ENCODE peak calls at places on chromosome 1, in ten cellular contexts. Q, H, K, M, V, P, U, J, O and Y are unnamed samples.

GRCh38 chr1:160539896-160540858 is 17.1 kb upstream of the SLAMF6 start:
- DNase-seq in V (no peak), P (no peak), U (no peak), M (no peak), Q (peak), O (no peak), J (no peak), K (peak), H (no peak), Y (no peak)

GRCh38 chr1:94772230-94772641 is 47.9 kb upstream of the SLC44A3 start:
- DNase-seq in U (no peak), O (no peak), V (no peak), J (no peak), P (no peak), K (peak), Q (no peak), M (no peak), H (no peak), Y (no peak)

GRCh38 chr1:91730781-91731732 is 154.9 kb downstream of the TGFBR3 start:
- DNase-seq in U (peak), M (peak), P (peak), J (peak), O (peak), H (peak), Q (no peak), K (peak), V (no peak), Y (no peak)

GRCh38 chr1:206935491-206936067 is 10.7 kb downstream of the PIGR start:
- DNase-seq in U (no peak), V (no peak), P (peak), O (peak), Q (no peak), J (peak), M (no peak), H (no peak), K (peak), Y (peak)

GRCh38 chr1:9731561-9731960 is 80.0 kb downstream of the PIK3CD start:
- DNase-seq in K (no peak), U (no peak), V (no peak), M (no peak), P (no peak), Q (no peak), J (no peak), H (no peak), O (no peak), Y (no peak)

GRCh38 chr1:167631386-167631941 is 1.4 kb downstream of the RCSD1 start:
- DNase-seq in H (no peak), M (no peak), O (no peak), U (no peak), J (no peak), V (no peak), Q (no peak), P (no peak), K (no peak), Y (no peak)

GRCh38 chr1:200211157-200211556 is 183.6 kb downstream of the NR5A2 start:
- DNase-seq in O (peak), U (no peak), M (no peak), V (peak), Q (no peak), P (no peak), K (no peak), J (no peak), H (no peak), Y (no peak)

GRCh38 chr1:34885405-34886247 is 26.1 kb upstream of the SMIM12 start:
- DNase-seq in O (no peak), V (no peak), M (no peak), Q (peak), J (peak), U (peak), H (peak), P (peak), K (peak), Y (peak)

GRCh38 chr1:92995420-92996130 is 34.3 kb upstream of the DIPK1A start:
- DNase-seq in O (no peak), V (no peak), H (no peak), K (peak), J (no peak), P (no peak), U (no peak), Q (peak), M (no peak), Y (no peak)

GRCh38 chr1:175287377-175287776 is 94.8 kb upstream of the KIAA0040 start:
- DNase-seq in V (no peak), K (no peak), U (no peak), J (no peak), O (no peak), P (peak), Q (no peak), H (no peak), M (no peak), Y (no peak)

GRCh38 chr1:17791464-17791863 is 36.3 kb downstream of the ACTL8 start:
- DNase-seq in J (no peak), P (no peak), H (no peak), O (no peak), K (no peak), V (no peak), Q (no peak), M (no peak), U (no peak), Y (no peak)

GRCh38 chr1:56297191-56297590 is 282.2 kb downstream of the PLPP3 start:
- DNase-seq in O (no peak), V (no peak), H (no peak), P (no peak), Q (no peak), J (no peak), U (no peak), K (no peak), M (no peak), Y (no peak)

GRCh38 chr1:207336559-207337467 is 15.3 kb downstream of the CD55 start:
- DNase-seq in M (no peak), P (no peak), H (no peak), K (no peak), U (no peak), J (no peak), Q (no peak), O (peak), V (no peak), Y (no peak)

DNA sequence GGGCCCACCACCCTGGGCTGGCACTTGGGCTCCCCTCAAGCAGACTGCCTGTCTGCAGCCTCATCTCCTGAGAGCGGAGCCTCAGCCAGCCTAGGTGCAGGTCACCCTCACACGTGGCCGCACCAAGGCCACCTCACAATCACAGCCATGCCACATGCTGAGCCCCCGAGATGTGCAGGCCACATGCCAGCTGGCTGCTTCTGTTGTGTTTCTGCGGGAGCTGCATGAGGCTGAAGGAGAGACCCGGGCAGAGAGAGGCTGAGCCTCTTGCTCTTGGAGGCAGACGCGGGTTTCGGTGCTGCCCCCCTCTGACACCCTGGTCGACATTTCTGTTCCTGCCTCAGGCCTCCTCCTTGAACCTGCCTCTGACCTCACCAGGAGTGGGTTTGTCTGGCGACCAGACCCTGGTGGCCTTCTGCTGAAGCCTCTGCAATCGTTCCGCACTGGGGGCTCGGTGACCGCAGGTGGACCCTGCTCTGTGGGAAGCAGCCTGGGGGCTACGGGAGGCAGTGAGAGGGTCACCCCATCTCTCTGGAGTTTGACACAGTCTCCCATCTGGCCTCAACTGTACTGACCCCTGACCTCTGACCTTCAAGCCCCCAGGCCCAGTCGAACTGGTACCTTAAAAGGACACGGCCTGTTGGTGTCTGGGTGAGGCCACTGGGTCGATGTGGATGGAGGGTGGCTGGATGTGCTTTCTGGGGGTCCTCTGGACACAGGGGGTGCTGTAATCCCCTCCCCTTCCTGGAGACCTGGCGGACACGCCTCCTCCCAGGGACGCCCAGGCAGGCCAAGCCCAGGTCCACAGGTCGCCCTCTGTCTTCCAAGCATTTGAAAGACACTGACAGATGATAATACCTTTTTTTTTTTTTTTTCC is 13.0 kb upstream of the C1orf174 start:
- DNase-seq in M (no peak), H (no peak), O (no peak), V (no peak), Q (no peak), P (no peak), K (no peak), J (peak), U (no peak), Y (no peak)
- TF ChIP-seq CTCF in M (no peak), H (no peak), O (no peak), V (no peak), Q (no peak), P (no peak), K (no peak), J (no peak), U (no peak), Y (no peak)

GRCh38 chr1:226738421-226738994 is 574 bp downstream of the ITPKB start:
- DNase-seq in K (peak), O (peak), J (no peak), M (no peak), H (peak), U (peak), P (peak), V (no peak), Q (peak), Y (peak)
- TF ChIP-seq CTCF in K (no peak), O (peak), J (no peak), M (no peak), H (no peak), U (no peak), P (peak), V (peak), Q (no peak), Y (no peak)

GRCh38 chr1:38990746-38991637 is at the start of gene AKIRIN1:
- DNase-seq in Q (peak), J (peak), O (peak), H (peak), U (peak), P (peak), M (peak), K (peak), V (peak), Y (peak)
- TF ChIP-seq CTCF in Q (no peak), J (no peak), O (no peak), H (peak), U (peak), P (no peak), M (no peak), K (no peak), V (no peak), Y (no peak)

DNA sequence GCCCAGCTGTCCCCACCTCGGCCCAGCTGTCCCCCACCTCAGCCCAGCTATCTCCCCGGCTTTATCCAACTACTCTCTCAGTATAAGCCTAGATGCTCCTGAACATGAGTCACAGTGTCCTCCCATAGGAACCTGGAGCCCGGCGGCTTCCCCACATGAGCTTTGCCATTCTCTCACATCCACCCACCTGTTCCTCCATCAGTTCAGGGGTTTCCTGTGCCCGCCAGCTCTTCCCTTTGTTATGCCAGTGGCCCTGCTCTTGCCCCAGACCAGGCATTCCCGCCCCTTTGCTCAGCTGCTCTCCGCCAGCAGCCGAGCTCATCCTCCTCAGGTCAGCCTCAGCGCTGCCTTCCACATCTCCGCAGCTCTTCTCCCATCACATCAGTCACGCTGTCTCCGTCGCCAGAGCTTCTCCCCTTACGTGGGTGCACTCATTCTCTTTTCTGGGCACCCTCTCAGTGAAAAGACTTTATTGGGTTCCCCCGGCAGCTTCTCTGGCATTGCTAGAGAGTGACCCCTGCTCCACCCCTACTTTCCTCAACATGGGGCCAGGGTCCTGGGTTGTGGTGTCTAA is 89.5 kb upstream of the CSF3R start:
- DNase-seq in Q (no peak), K (no peak), O (no peak), U (no peak), V (no peak), J (no peak), H (no peak), M (no peak), P (peak), Y (no peak)
- TF ChIP-seq CTCF in Q (no peak), K (no peak), O (no peak), U (no peak), V (no peak), J (no peak), H (no peak), M (no peak), P (no peak), Y (no peak)

GRCh38 chr1:43370564-43370963 is 2.8 kb upstream of the ELOVL1 start:
- DNase-seq in Q (no peak), U (no peak), K (no peak), P (no peak), J (no peak), V (no peak), M (no peak), O (no peak), H (no peak), Y (no peak)

GRCh38 chr1:43377831-43378230 is 10.0 kb upstream of the ELOVL1 start:
- DNase-seq in U (no peak), V (no peak), O (no peak), J (no peak), P (no peak), H (no peak), K (no peak), Q (no peak), M (no peak), Y (no peak)

GRCh38 chr1:43372172-43372571 is 4.4 kb upstream of the ELOVL1 start:
- DNase-seq in U (no peak), P (no peak), Q (no peak), H (no peak), J (no peak), O (no peak), M (no peak), K (no peak), V (no peak), Y (no peak)

GRCh38 chr1:43376723-43377235 is 9.0 kb upstream of the ELOVL1 start:
- DNase-seq in U (no peak), V (no peak), M (no peak), Q (no peak), H (no peak), P (no peak), K (no peak), J (no peak), O (no peak), Y (no peak)

DNA sequence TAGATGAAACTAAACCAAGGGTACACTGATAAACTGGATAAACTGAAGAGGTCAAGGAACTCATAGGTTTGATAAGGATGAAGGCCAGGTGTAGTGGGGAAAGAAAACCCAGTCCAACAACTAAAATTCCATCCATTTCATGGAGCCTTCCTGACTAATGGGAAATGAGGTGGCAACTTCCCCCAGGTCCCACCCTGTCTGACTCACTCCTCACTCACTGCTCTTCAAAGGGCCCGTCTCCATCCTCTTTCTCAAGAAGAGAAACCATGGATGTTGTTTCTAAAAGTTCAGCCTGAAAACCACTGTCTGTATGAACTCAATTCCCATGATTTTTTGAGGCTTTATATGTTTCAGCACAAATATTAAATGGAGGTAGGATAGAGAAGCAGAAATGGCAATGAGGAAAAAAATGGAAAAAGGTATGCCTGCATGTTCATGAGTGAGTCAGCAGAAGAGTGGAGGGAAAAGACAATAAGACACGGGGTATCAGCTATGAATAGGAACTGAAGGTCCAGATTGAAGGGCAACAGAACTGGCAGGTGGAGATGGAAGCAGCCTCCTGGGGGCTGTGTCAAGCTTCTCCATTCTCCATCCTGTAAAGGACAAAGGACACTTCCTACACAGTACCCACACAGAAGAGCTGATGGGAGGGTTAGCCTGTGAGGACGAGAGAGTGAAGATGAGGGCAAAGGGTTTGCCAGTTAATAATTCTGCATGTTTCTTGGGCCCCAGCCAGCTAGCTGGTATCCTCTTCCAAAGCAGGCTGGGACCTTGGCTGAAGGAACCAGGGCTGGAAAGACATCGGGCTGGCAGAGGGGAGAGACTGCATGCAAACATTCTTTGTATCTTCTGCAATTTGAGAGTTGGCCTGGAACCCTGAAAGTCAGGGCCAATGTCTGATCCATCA is 5.5 kb upstream of the ELOVL1 start:
- DNase-seq in P (no peak), V (peak), M (peak), U (peak), H (peak), J (no peak), Q (no peak), O (peak), K (no peak), Y (no peak)
- TF ChIP-seq CTCF in P (no peak), V (no peak), M (no peak), U (no peak), H (no peak), J (no peak), Q (no peak), O (no peak), K (no peak), Y (no peak)

DNA sequence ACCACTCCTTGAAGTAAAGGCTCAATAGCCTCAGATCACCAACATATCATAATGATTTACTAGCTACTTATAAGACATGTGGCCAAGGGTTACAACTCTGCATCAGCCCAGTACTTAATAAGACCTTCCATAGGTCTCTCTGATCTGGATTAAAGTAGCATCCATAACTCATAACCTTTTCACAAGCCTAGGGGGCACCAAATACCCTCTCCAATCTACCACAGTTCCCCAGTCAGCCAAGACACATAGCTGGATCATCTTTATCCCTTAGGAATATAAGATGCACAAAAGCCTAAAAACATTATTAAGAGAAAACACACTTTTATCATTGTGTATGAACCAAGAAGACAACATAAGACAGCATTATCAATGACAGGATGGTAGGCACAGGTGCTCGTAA is 22.1 kb downstream of the SSX2IP start:
- DNase-seq in U (no peak), P (peak), M (no peak), J (no peak), O (peak), H (no peak), Q (no peak), V (no peak), K (no peak), Y (no peak)
- TF ChIP-seq CTCF in U (no peak), P (peak), M (peak), J (peak), O (no peak), H (peak), Q (no peak), V (peak), K (no peak), Y (no peak)

DNA sequence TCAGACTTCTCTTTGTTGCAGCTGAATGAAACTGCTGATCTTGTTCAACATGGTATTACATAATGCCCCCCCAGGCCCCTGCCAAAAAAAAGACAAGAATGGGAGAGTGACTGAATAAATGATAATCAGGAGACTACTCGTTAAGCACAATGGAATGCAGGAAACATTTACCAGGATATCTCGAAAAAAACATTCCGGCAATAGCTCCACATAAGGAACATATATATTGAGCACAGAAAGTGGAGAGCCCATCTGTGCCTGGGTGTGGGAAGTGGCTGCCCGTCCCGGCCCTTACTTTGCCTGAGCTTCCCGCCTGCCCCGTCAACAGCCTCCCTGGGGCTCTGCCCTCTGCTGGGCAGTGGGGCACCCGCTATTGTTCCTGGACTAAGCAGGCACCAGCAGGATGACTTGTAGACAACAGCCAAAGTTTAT is 13.4 kb downstream of the TRIM11 start:
- DNase-seq in U (peak), V (no peak), K (peak), M (peak), P (peak), O (peak), J (peak), Q (no peak), H (peak), Y (no peak)
- TF ChIP-seq CTCF in U (peak), V (peak), K (peak), M (peak), P (peak), O (peak), J (peak), Q (peak), H (peak), Y (no peak)